ENCODE peak calls at places on chromosomes 5 and 9, in nine cellular contexts. Y is heart right ventricle; K is activated B cell treated with CpG ODN at 0.5 μM for 24 hours; T is HS-27A; A is HAP-1; F is stimulated activated CD4-positive, alpha-beta T cell treated with anti-CD3 and anti-CD28 coated beads, Interleukin-4, amount 100 ng/mL, for 48 hours; P is colonic mucosa; Q is cerebellum; C is NCI-H69. B is an unnamed sample.

GRCh38 chr9:113963914-113964739 is 88.0 kb downstream of the ZNF618 start:
- DNase-seq in Y (no peak), K (no peak), T (no peak), A (peak; percentile 71), F (no peak), P (no peak), Q (no peak), C (no peak), B (no peak)

GRCh38 chr9:86684148-86684547 is 263.2 kb downstream of the GAS1 start:
- DNase-seq in Y (no peak), K (no peak), T (no peak), A (no peak), F (no peak), P (no peak), Q (no peak), C (no peak), B (no peak)

GRCh38 chr9:124788542-124789217 is 11.7 kb downstream of the OLFML2A start:
- DNase-seq in Y (no peak), K (no peak), T (no peak), A (no peak), F (no peak), P (no peak), Q (no peak), C (no peak), B (no peak)

GRCh38 chr5:1004598-1005361 is 3.8 kb upstream of the NKD2 start:
- DNase-seq in Y (peak; percentile 81), K (peak; percentile 31), T (no peak), A (peak; percentile 20), F (peak; percentile 32), P (peak; percentile 70), Q (peak; percentile 15), C (peak; percentile 59), B (no peak)

GRCh38 chr5:128965638-128966302 is 482 bp downstream of the SLC27A6 start:
- DNase-seq in Y (no peak), K (no peak), T (no peak), A (no peak), F (no peak), P (no peak), Q (no peak), C (no peak), B (no peak)

GRCh38 chr5:169404223-169404622 is 103.3 kb upstream of the SLIT3 start:
- DNase-seq in Y (no peak), K (no peak), T (no peak), A (no peak), F (no peak), P (no peak), Q (no peak), C (no peak), B (no peak)

GRCh38 chr9:108056083-108056804 is 566.7 kb upstream of the KLF4 start:
- DNase-seq in Y (no peak), K (no peak), T (no peak), A (no peak), F (no peak), P (no peak), Q (no peak), C (peak; percentile 19), B (no peak)

GRCh38 chr5:179268399-179268952 is 76.8 kb downstream of the ADAMTS2 start:
- DNase-seq in Y (no peak), K (peak; percentile 13), T (no peak), A (no peak), F (no peak), P (peak; percentile 14), Q (no peak), C (no peak), B (no peak)

GRCh38 chr9:32385135-32385884 is 867 bp downstream of the ACO1 start:
- DNase-seq in Y (no peak), K (no peak), T (no peak), A (no peak), F (no peak), P (no peak), Q (no peak), C (no peak), B (no peak)

GRCh38 chr5:55904152-55904551 is 53.0 kb downstream of the IL31RA start:
- DNase-seq in Y (peak; percentile 13), K (no peak), T (no peak), A (no peak), F (no peak), P (no peak), Q (no peak), C (no peak), B (no peak)

GRCh38 chr9:107094370-107094769 is 188.7 kb upstream of the RAD23B start:
- DNase-seq in Y (no peak), K (no peak), T (no peak), A (no peak), F (no peak), P (no peak), Q (no peak), C (peak; percentile 26), B (no peak)

GRCh38 chr5:14136228-14136627 is 6.9 kb upstream of the TRIO start:
- DNase-seq in Y (no peak), K (no peak), T (no peak), A (no peak), F (no peak), P (no peak), Q (no peak), C (no peak), B (no peak)

GRCh38 chr5:32767948-32768427 is 56.9 kb downstream of the NPR3 start:
- DNase-seq in Y (no peak), K (no peak), T (peak; percentile 98), A (no peak), F (no peak), P (no peak), Q (no peak), C (no peak), B (no peak)

GRCh38 chr9:97425992-97426336 is 14.1 kb downstream of the TDRD7 start:
- DNase-seq in Y (no peak), K (no peak), T (no peak), A (no peak), F (no peak), P (no peak), Q (no peak), C (no peak), B (no peak)

GRCh38 chr9:126153382-126153781 is 173.2 kb upstream of the MVB12B start:
- DNase-seq in Y (no peak), K (no peak), T (no peak), A (no peak), F (no peak), P (no peak), Q (no peak), C (no peak), B (no peak)

GRCh38 chr9:4750021-4750673 is 9.1 kb upstream of the AK3 start:
- DNase-seq in Y (no peak), K (no peak), T (no peak), A (peak; percentile 42), F (no peak), P (no peak), Q (peak; percentile 21), C (peak; percentile 54), B (no peak)

GRCh38 chr9:79123419-79123818 is 448.3 kb upstream of the TLE4 start:
- DNase-seq in Y (no peak), K (no peak), T (no peak), A (no peak), F (no peak), P (no peak), Q (no peak), C (no peak), B (no peak)

GRCh38 chr5:142484821-142485387 is 160.1 kb upstream of the SPRY4 start:
- DNase-seq in Y (no peak), K (no peak), T (no peak), A (no peak), F (no peak), P (no peak), Q (no peak), C (no peak), B (no peak)

GRCh38 chr9:8315211-8315610 is 515.6 kb upstream of the DMAC1 start:
- DNase-seq in Y (no peak), K (no peak), T (no peak), A (no peak), F (no peak), P (no peak), Q (no peak), C (peak; percentile 7), B (no peak)

B was measured in GM18507.